ENCODE peak calls at places on chromosomes 2 and 18, in five cellular contexts. I, N, M, K and H are unnamed samples.
A peak's percentile ranks its signal among the peaks of the same experiment; 100 is the strongest.

GRCh38 chr2:52269696-52270485 is 1238.0 kb upstream of the NRXN1 start:
- DNase-seq in I (peak; percentile 19), N (no peak), M (no peak), K (no peak), H (no peak)

GRCh38 chr2:215535726-215536125 is 99.9 kb upstream of the FN1 start:
- DNase-seq in I (peak; percentile 43), N (no peak), M (no peak), K (no peak), H (no peak)

GRCh38 chr2:196234672-196235071 is 63.3 kb upstream of the STK17B start:
- DNase-seq in I (peak; percentile 87), N (no peak), M (no peak), K (no peak), H (peak; percentile 39)

GRCh38 chr2:128770143-128771080 is 451.7 kb upstream of the HS6ST1 start:
- DNase-seq in I (no peak), N (no peak), M (no peak), K (no peak), H (no peak)

GRCh38 chr2:17625446-17625845 is 85.0 kb downstream of the VSNL1 start:
- DNase-seq in I (no peak), N (no peak), M (no peak), K (no peak), H (no peak)

GRCh38 chr18:79393626-79394401 is 1.9 kb upstream of the NFATC1 start:
- DNase-seq in I (peak; percentile 79), N (peak; percentile 17), M (peak; percentile 93), K (peak; percentile 84), H (no peak)

GRCh38 chr2:101717041-101717817 is 19.7 kb downstream of the MAP4K4 start:
- DNase-seq in I (no peak), N (peak; percentile 94), M (no peak), K (no peak), H (peak; percentile 54)

GRCh38 chr2:40244251-40245010 is 207.5 kb downstream of the SLC8A1 start:
- DNase-seq in I (peak; percentile 85), N (peak; percentile 75), M (peak; percentile 48), K (peak; percentile 26), H (no peak)

GRCh38 chr2:53654364-53654763 is 113.2 kb upstream of the CHAC2 start:
- DNase-seq in I (peak; percentile 41), N (no peak), M (no peak), K (no peak), H (no peak)

GRCh38 chr18:44802508-44802907 is 121.8 kb downstream of the SETBP1 start:
- DNase-seq in I (peak; percentile 39), N (no peak), M (no peak), K (no peak), H (peak; percentile 18)

GRCh38 chr2:52390651-52391050 is 1358.7 kb upstream of the NRXN1 start:
- DNase-seq in I (peak; percentile 12), N (no peak), M (no peak), K (no peak), H (no peak)

GRCh38 chr18:10406172-10406663 is 48.2 kb upstream of the APCDD1 start:
- DNase-seq in I (no peak), N (no peak), M (no peak), K (no peak), H (no peak)

GRCh38 chr2:202171246-202171833 is 67.1 kb downstream of the SUMO1 start:
- DNase-seq in I (no peak), N (no peak), M (no peak), K (no peak), H (peak; percentile 15)

GRCh38 chr18:1422634-1423033 is 518.0 kb downstream of the ADCYAP1 start:
- DNase-seq in I (no peak), N (no peak), M (no peak), K (no peak), H (no peak)

GRCh38 chr18:50218432-50219197 is 23.7 kb upstream of the MYO5B start:
- DNase-seq in I (peak; percentile 36), N (peak; percentile 54), M (no peak), K (peak; percentile 27), H (peak; percentile 50)

GRCh38 chr2:98486374-98486981 is 41.8 kb downstream of the INPP4A start:
- DNase-seq in I (no peak), N (peak; percentile 25), M (no peak), K (peak; percentile 19), H (no peak)

GRCh38 chr18:75167137-75167536 is 41.8 kb downstream of the PTGR3 start:
- DNase-seq in I (no peak), N (no peak), M (no peak), K (no peak), H (no peak)

GRCh38 chr2:229475753-229476152 is 204.7 kb upstream of the PID1 start:
- DNase-seq in I (peak; percentile 37), N (no peak), M (no peak), K (no peak), H (no peak)

GRCh38 chr2:154924531-154924930 is 226.0 kb downstream of the KCNJ3 start:
- DNase-seq in I (no peak), N (no peak), M (no peak), K (no peak), H (no peak)

GRCh38 chr18:46740046-46740445 is 16.8 kb downstream of the ST8SIA5 start:
- DNase-seq in I (no peak), N (no peak), M (no peak), K (no peak), H (no peak)

GRCh38 chr2:181025004-181025403 is 44.6 kb downstream of the UBE2E3 start:
- DNase-seq in I (no peak), N (no peak), M (no peak), K (no peak), H (no peak)

GRCh38 chr2:112927745-112928144 is 16.8 kb downstream of the IL37 start:
- DNase-seq in I (peak; percentile 66), N (no peak), M (no peak), K (no peak), H (no peak)

GRCh38 chr18:48801728-48802542 is 148.8 kb downstream of the SMAD7 start:
- DNase-seq in I (no peak), N (no peak), M (peak; percentile 12), K (peak; percentile 37), H (no peak)

GRCh38 chr2:43340066-43340465 is 113.7 kb upstream of the ZFP36L2 start:
- DNase-seq in I (peak; percentile 91), N (no peak), M (no peak), K (no peak), H (no peak)

GRCh38 chr2:118050386-118050785 is 36.5 kb upstream of the CCDC93 start:
- DNase-seq in I (peak; percentile 19), N (no peak), M (no peak), K (no peak), H (no peak)

GRCh38 chr2:8589721-8590120 is 92.1 kb upstream of the ID2 start:
- DNase-seq in I (no peak), N (no peak), M (no peak), K (no peak), H (no peak)

GRCh38 chr2:214469728-214470127 is 58.9 kb downstream of the VWC2L start:
- DNase-seq in I (no peak), N (no peak), M (no peak), K (no peak), H (no peak)

GRCh38 chr2:26768759-26769500 is 4.8 kb downstream of the SLC35F6 start:
- DNase-seq in I (peak; percentile 82), N (no peak), M (peak; percentile 87), K (peak; percentile 65), H (no peak)

GRCh38 chr2:120802161-120802560 is 66.5 kb downstream of the GLI2 start:
- DNase-seq in I (peak; percentile 76), N (no peak), M (no peak), K (no peak), H (no peak)
- TF ChIP-seq CTCF in I (peak; percentile 27), N (no peak), M (no peak), K (no peak), H (no peak)

GRCh38 chr18:3873698-3874495 is 423.9 kb downstream of the TGIF1 start:
- DNase-seq in I (peak; percentile 40), N (no peak), M (no peak), K (no peak), H (no peak)

GRCh38 chr18:3871687-3872086 is 421.7 kb downstream of the TGIF1 start:
- DNase-seq in I (no peak), N (no peak), M (no peak), K (no peak), H (no peak)

GRCh38 chr18:3874593-3874992 is 424.6 kb downstream of the TGIF1 start:
- DNase-seq in I (peak; percentile 10), N (no peak), M (no peak), K (no peak), H (no peak)

GRCh38 chr18:3872651-3873050 is 422.7 kb downstream of the TGIF1 start:
- DNase-seq in I (no peak), N (no peak), M (no peak), K (no peak), H (no peak)

DNA sequence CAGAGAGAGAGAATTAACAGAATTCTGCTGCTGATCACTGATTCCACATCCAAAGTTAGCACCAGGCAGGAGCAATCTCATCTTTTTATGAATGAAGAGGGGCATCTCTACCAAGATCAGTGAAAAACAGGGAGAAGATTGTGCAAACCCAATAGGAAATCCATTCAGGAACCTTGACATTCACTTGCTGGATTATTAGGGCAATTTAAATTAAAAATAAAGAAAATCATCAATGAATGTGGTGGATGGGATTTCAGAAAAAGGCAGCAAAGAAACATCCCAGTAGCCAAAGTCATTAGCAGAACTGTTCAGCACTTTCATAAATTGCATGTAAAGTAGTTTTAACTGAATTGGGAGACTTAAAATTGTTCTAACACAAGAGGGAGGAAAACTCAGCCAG is 423.2 kb downstream of the TGIF1 start:
- DNase-seq in I (no peak), N (no peak), M (no peak), K (no peak), H (no peak)
- H3K4me3 ChIP-seq in I (no peak overlapping the region), N (no peak overlapping the region), M (no peak overlapping the region), K (no peak overlapping the region), H (no peak overlapping the region)

GRCh38 chr2:190511104-190511503 is 23.4 kb downstream of the NEMP2 start:
- DNase-seq in I (peak; percentile 74), N (peak; percentile 7), M (no peak), K (no peak), H (no peak)
- TF ChIP-seq CTCF in I (peak; percentile 54), N (peak; percentile 70), M (peak; percentile 40), K (no peak), H (peak; percentile 27)

GRCh38 chr2:56133441-56133840 is 50.3 kb upstream of the CCDC85A start:
- DNase-seq in I (no peak), N (no peak), M (no peak), K (no peak), H (no peak)
- H3K4me3 ChIP-seq in I (no peak overlapping the region), N (no peak overlapping the region), M (no peak overlapping the region), K (no peak overlapping the region), H (no peak overlapping the region)

GRCh38 chr2:233447506-233448219 is 93.4 kb downstream of the DGKD start:
- DNase-seq in I (no peak), N (no peak), M (peak; percentile 27), K (peak; percentile 14), H (no peak)

GRCh38 chr2:233449071-233449901 is 95.0 kb downstream of the DGKD start:
- DNase-seq in I (peak; percentile 61), N (no peak), M (peak; percentile 48), K (peak; percentile 51), H (no peak)

GRCh38 chr2:233446616-233447305 is 92.5 kb downstream of the DGKD start:
- DNase-seq in I (no peak), N (no peak), M (peak; percentile 42), K (peak; percentile 19), H (no peak)

GRCh38 chr2:233448565-233448964 is 94.3 kb downstream of the DGKD start:
- DNase-seq in I (no peak), N (no peak), M (no peak), K (no peak), H (no peak)

GRCh38 chr2:233448220-233448559 is 93.9 kb downstream of the DGKD start:
- DNase-seq in I (no peak), N (peak; percentile 48), M (no peak), K (peak; percentile 24), H (no peak)
- TF ChIP-seq CTCF in I (peak; percentile 23), N (peak; percentile 67), M (no peak), K (no peak), H (peak; percentile 7)

GRCh38 chr2:242024751-242025355 is 155.3 kb downstream of the RTP5 start:
- DNase-seq in I (no peak), N (no peak), M (no peak), K (no peak), H (no peak)
- H3K4me3 ChIP-seq in I (no peak overlapping the region), N (no peak overlapping the region), M (no peak overlapping the region), K (no peak overlapping the region), H (no peak overlapping the region)